ENCODE peak calls at places on chromosomes 16 and 17, in eight cellular contexts. One of them, this sample, is unnamed.

GRCh38 chr17:63928172-63928666 is 3.9 kb downstream of the CD79B start:
- DNase-seq in hepatocyte: no peak
- DNase-seq in heart left ventricle: peak
- DNase-seq in psoas muscle: no peak
- DNase-seq in PC-3: no peak
- DNase-seq in esophagus squamous epithelium: no peak
- DNase-seq in lower lobe of right lung: no peak
- DNase-seq in fibroblast of lung: no peak
- DNase-seq in this sample: no peak

GRCh38 chr16:84294196-84295142 is at the start of gene WFDC1:
- DNase-seq in PC-3: no peak
- DNase-seq in fibroblast of lung: no peak
- DNase-seq in psoas muscle: no peak
- DNase-seq in hepatocyte: peak
- DNase-seq in heart left ventricle: peak
- DNase-seq in lower lobe of right lung: peak
- DNase-seq in esophagus squamous epithelium: no peak
- DNase-seq in this sample: no peak

GRCh38 chr17:49035470-49036269 is 38.5 kb downstream of the IGF2BP1 start:
- DNase-seq in psoas muscle: peak
- DNase-seq in lower lobe of right lung: peak
- DNase-seq in PC-3: peak
- DNase-seq in fibroblast of lung: peak
- DNase-seq in heart left ventricle: no peak
- DNase-seq in esophagus squamous epithelium: no peak
- DNase-seq in hepatocyte: peak
- DNase-seq in this sample: no peak

GRCh38 chr16:2520784-2521577 is 810 bp downstream of the AMDHD2 start:
- DNase-seq in lower lobe of right lung: peak
- DNase-seq in fibroblast of lung: no peak
- DNase-seq in psoas muscle: peak
- DNase-seq in PC-3: peak
- DNase-seq in heart left ventricle: peak
- DNase-seq in hepatocyte: peak
- DNase-seq in esophagus squamous epithelium: no peak
- DNase-seq in this sample: no peak

GRCh38 chr16:23424292-23424958 is 28.6 kb downstream of the COG7 start:
- DNase-seq in psoas muscle: no peak
- DNase-seq in fibroblast of lung: peak
- DNase-seq in heart left ventricle: no peak
- DNase-seq in PC-3: peak
- DNase-seq in hepatocyte: no peak
- DNase-seq in lower lobe of right lung: peak
- DNase-seq in esophagus squamous epithelium: no peak
- DNase-seq in this sample: peak

GRCh38 chr17:34720760-34721159 is 141.4 kb downstream of the TMEM132E start:
- DNase-seq in fibroblast of lung: no peak
- DNase-seq in psoas muscle: no peak
- DNase-seq in PC-3: peak
- DNase-seq in hepatocyte: no peak
- DNase-seq in esophagus squamous epithelium: no peak
- DNase-seq in lower lobe of right lung: no peak
- DNase-seq in heart left ventricle: no peak
- DNase-seq in this sample: no peak

GRCh38 chr16:27426423-27427408 is 24.7 kb downstream of the IL21R start:
- DNase-seq in heart left ventricle: no peak
- DNase-seq in PC-3: peak
- DNase-seq in hepatocyte: no peak
- DNase-seq in psoas muscle: no peak
- DNase-seq in lower lobe of right lung: no peak
- DNase-seq in esophagus squamous epithelium: no peak
- DNase-seq in fibroblast of lung: peak
- DNase-seq in this sample: no peak

GRCh38 chr17:67801626-67802175 is 23.6 kb upstream of the BPTF start:
- DNase-seq in hepatocyte: no peak
- DNase-seq in psoas muscle: no peak
- DNase-seq in esophagus squamous epithelium: no peak
- DNase-seq in fibroblast of lung: no peak
- DNase-seq in PC-3: peak
- DNase-seq in lower lobe of right lung: no peak
- DNase-seq in heart left ventricle: no peak
- DNase-seq in this sample: no peak

GRCh38 chr17:55440391-55440790 is 18.8 kb upstream of the MMD start:
- DNase-seq in lower lobe of right lung: no peak
- DNase-seq in PC-3: no peak
- DNase-seq in hepatocyte: no peak
- DNase-seq in heart left ventricle: no peak
- DNase-seq in esophagus squamous epithelium: no peak
- DNase-seq in psoas muscle: no peak
- DNase-seq in fibroblast of lung: no peak
- DNase-seq in this sample: no peak

GRCh38 chr17:37742762-37743611 is 1.9 kb downstream of the HNF1B start:
- DNase-seq in psoas muscle: no peak
- DNase-seq in lower lobe of right lung: no peak
- DNase-seq in PC-3: peak
- DNase-seq in esophagus squamous epithelium: no peak
- DNase-seq in hepatocyte: peak
- DNase-seq in heart left ventricle: no peak
- DNase-seq in fibroblast of lung: no peak
- DNase-seq in this sample: peak

GRCh38 chr17:76935331-76935730 is 67.1 kb downstream of the MGAT5B start:
- DNase-seq in lower lobe of right lung: no peak
- DNase-seq in PC-3: peak
- DNase-seq in fibroblast of lung: peak
- DNase-seq in hepatocyte: no peak
- DNase-seq in esophagus squamous epithelium: no peak
- DNase-seq in psoas muscle: no peak
- DNase-seq in heart left ventricle: no peak
- DNase-seq in this sample: no peak

GRCh38 chr16:80151706-80152073 is 389.1 kb upstream of the DYNLRB2 start:
- DNase-seq in fibroblast of lung: no peak
- DNase-seq in heart left ventricle: no peak
- DNase-seq in psoas muscle: no peak
- DNase-seq in lower lobe of right lung: no peak
- DNase-seq in PC-3: no peak
- DNase-seq in esophagus squamous epithelium: no peak
- DNase-seq in hepatocyte: no peak
- DNase-seq in this sample: no peak

GRCh38 chr16:3937066-3937875 is 56.8 kb upstream of the CREBBP start:
- DNase-seq in PC-3: no peak
- DNase-seq in hepatocyte: no peak
- DNase-seq in lower lobe of right lung: peak
- DNase-seq in psoas muscle: no peak
- DNase-seq in esophagus squamous epithelium: no peak
- DNase-seq in fibroblast of lung: no peak
- DNase-seq in heart left ventricle: no peak
- DNase-seq in this sample: no peak

GRCh38 chr17:13671771-13672170 is 70.0 kb upstream of the HS3ST3A1 start:
- DNase-seq in hepatocyte: no peak
- DNase-seq in lower lobe of right lung: no peak
- DNase-seq in heart left ventricle: no peak
- DNase-seq in PC-3: peak
- DNase-seq in esophagus squamous epithelium: no peak
- DNase-seq in fibroblast of lung: peak
- DNase-seq in psoas muscle: no peak
- DNase-seq in this sample: no peak

DNA sequence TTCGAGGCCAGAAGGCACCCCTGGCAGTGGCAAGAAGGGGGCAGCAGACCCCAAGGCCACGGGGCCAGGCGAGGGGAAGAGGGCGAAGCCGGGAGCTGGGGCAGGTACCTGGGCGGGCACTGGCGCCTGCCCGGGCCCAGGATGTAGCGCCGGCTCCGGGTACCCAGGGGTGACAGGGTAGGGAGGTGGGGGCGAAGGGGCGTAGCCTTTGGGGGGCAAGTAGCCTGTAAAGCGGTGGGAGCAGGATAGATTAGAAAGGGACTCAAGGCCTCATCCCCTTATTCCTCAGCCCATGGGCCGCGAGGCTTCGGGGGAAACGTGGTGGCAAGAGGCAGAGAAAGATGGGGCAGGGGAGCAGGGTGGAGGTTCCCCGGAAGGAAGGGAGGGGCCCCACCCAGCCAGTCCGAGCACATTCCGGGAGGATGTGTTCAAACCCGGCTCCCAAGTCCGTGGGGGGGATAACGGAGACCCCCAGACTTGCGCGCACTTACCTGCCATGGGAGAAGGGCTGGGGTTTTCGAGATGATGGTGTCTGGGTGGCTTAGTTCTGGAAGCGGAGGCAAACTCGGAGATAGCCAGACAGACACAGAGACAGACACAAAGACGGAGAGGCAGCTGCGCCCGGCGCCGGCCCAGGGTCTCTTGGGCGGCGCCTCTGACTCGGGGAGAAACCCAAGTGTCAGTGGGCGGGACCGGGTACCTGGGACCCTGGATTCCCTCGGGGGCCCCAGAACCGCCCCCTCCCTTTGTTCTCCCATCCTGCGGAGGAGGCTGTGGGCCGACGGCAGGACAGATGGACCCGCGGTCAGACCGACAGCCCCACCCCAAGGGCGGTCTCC is 493 bp downstream of the PLSCR3 start:
- DNase-seq in heart left ventricle: no peak
- DNase-seq in lower lobe of right lung: no peak
- DNase-seq in esophagus squamous epithelium: no peak
- DNase-seq in psoas muscle: peak
- DNase-seq in PC-3: peak
- DNase-seq in fibroblast of lung: no peak
- DNase-seq in hepatocyte: peak
- DNase-seq in this sample: no peak
- TF ChIP-seq CTCF in heart left ventricle: no peak
- TF ChIP-seq CTCF in lower lobe of right lung: no peak
- TF ChIP-seq CTCF in esophagus squamous epithelium: no peak
- TF ChIP-seq CTCF in psoas muscle: no peak
- TF ChIP-seq CTCF in PC-3: no peak
- TF ChIP-seq CTCF in fibroblast of lung: peak
- TF ChIP-seq CTCF in hepatocyte: peak
- TF ChIP-seq CTCF in this sample: no peak

GRCh38 chr17:31050948-31051347 is 43.8 kb upstream of the NF1 start:
- DNase-seq in esophagus squamous epithelium: no peak
- DNase-seq in psoas muscle: no peak
- DNase-seq in fibroblast of lung: no peak
- DNase-seq in heart left ventricle: no peak
- DNase-seq in lower lobe of right lung: no peak
- DNase-seq in hepatocyte: no peak
- DNase-seq in PC-3: no peak
- DNase-seq in this sample: no peak

GRCh38 chr17:31053076-31053475 is 41.7 kb upstream of the NF1 start:
- DNase-seq in fibroblast of lung: no peak
- DNase-seq in PC-3: no peak
- DNase-seq in esophagus squamous epithelium: no peak
- DNase-seq in lower lobe of right lung: no peak
- DNase-seq in psoas muscle: no peak
- DNase-seq in heart left ventricle: no peak
- DNase-seq in hepatocyte: no peak
- DNase-seq in this sample: no peak

GRCh38 chr17:31048780-31049179 is 46.0 kb upstream of the NF1 start:
- DNase-seq in heart left ventricle: no peak
- DNase-seq in psoas muscle: no peak
- DNase-seq in hepatocyte: no peak
- DNase-seq in PC-3: no peak
- DNase-seq in lower lobe of right lung: no peak
- DNase-seq in fibroblast of lung: peak
- DNase-seq in esophagus squamous epithelium: no peak
- DNase-seq in this sample: no peak

GRCh38 chr17:31052187-31052889 is 42.4 kb upstream of the NF1 start:
- DNase-seq in esophagus squamous epithelium: no peak
- DNase-seq in heart left ventricle: no peak
- DNase-seq in lower lobe of right lung: no peak
- DNase-seq in PC-3: peak
- DNase-seq in psoas muscle: peak
- DNase-seq in hepatocyte: no peak
- DNase-seq in fibroblast of lung: peak
- DNase-seq in this sample: peak

DNA sequence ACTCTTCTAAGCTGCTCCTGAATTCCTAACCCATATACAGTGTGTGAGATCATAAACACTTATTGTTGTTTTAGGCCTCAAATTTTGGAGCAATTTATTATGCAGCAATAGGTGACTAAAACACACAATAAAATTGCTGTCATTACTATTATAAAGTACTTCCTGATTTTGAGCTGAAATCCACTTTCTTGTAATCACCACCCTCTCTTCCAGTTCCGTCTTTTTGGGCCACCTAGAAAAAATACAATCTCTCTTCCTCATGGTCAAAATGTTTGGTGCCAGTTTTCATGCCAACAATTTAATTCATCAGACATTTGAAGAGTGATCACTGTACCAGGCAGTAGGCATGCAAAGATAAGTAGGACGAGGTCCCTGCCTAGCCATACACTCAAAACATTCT is 43.3 kb upstream of the NF1 start:
- DNase-seq in heart left ventricle: no peak
- DNase-seq in hepatocyte: no peak
- DNase-seq in fibroblast of lung: peak
- DNase-seq in lower lobe of right lung: no peak
- DNase-seq in psoas muscle: no peak
- DNase-seq in PC-3: no peak
- DNase-seq in esophagus squamous epithelium: no peak
- DNase-seq in this sample: no peak
- H3K27ac ChIP-seq in heart left ventricle: no peak
- H3K27ac ChIP-seq in hepatocyte: no peak
- H3K27ac ChIP-seq in fibroblast of lung: no peak
- H3K27ac ChIP-seq in lower lobe of right lung: no peak
- H3K27ac ChIP-seq in psoas muscle: no peak
- H3K27ac ChIP-seq in PC-3: peak
- H3K27ac ChIP-seq in esophagus squamous epithelium: peak
- H3K27ac ChIP-seq in this sample: no peak

GRCh38 chr16:82834156-82834758 is 207.5 kb downstream of the CDH13 start:
- DNase-seq in PC-3: no peak
- DNase-seq in esophagus squamous epithelium: no peak
- DNase-seq in psoas muscle: no peak
- DNase-seq in lower lobe of right lung: no peak
- DNase-seq in hepatocyte: no peak
- DNase-seq in fibroblast of lung: peak
- DNase-seq in heart left ventricle: no peak
- DNase-seq in this sample: no peak
- TF ChIP-seq CTCF in PC-3: no peak
- TF ChIP-seq CTCF in esophagus squamous epithelium: no peak
- TF ChIP-seq CTCF in psoas muscle: no peak
- TF ChIP-seq CTCF in lower lobe of right lung: no peak
- TF ChIP-seq CTCF in hepatocyte: no peak
- TF ChIP-seq CTCF in fibroblast of lung: no peak
- TF ChIP-seq CTCF in heart left ventricle: no peak
- TF ChIP-seq CTCF in this sample: no peak

DNA sequence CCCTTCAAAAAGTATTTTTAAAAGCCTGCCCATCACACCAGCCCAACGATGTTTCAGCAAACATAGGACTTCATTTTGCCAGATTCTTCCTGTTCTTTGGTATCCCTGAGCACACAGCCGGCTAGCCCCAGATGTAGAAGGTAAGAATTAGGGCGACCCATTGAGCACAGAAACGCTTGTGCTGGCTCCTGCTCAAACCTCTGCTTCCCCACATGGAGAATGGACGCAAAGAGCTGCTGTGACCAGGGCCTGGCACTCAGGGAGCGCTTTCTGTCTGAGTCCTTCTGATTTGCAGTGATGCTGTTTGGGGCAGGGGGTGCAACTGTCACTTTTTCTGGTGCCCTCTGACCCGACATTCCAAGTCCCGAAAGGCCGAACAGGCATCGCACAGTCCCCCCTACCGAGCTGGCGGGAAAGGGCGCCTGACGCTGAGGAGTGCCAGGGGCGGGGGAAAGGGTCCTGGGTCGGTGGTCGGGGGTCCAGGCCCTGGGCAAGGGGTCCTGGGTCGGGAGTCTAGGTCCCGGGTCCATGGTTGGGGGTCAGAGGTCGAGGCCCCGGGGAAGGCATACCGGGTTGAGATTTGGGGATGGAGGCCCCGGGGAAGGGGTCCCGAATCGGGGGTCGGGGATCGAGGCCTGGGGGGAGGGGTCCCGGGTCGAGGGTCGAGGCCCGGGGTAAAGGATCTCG is 930 bp downstream of the CHMP1A start:
- DNase-seq in lower lobe of right lung: peak
- DNase-seq in esophagus squamous epithelium: no peak
- DNase-seq in hepatocyte: no peak
- DNase-seq in PC-3: no peak
- DNase-seq in heart left ventricle: no peak
- DNase-seq in psoas muscle: no peak
- DNase-seq in fibroblast of lung: no peak
- DNase-seq in this sample: no peak
- H3K27ac ChIP-seq in lower lobe of right lung: peak
- H3K27ac ChIP-seq in esophagus squamous epithelium: peak
- H3K27ac ChIP-seq in hepatocyte: no peak
- H3K27ac ChIP-seq in PC-3: no peak
- H3K27ac ChIP-seq in heart left ventricle: no peak
- H3K27ac ChIP-seq in psoas muscle: peak
- H3K27ac ChIP-seq in fibroblast of lung: peak
- H3K27ac ChIP-seq in this sample: peak

This sample was measured in prostate gland.